ENCODE peak calls at places on chromosome 20, in ten cellular contexts. U, B, X, T, A, C, I, F, L and E are unnamed samples.

GRCh38 chr20:7843613-7844012 is 96.6 kb downstream of the HAO1 start:
- DNase-seq in I (peak; percentile 91), C (peak; percentile 54), X (no peak), T (no peak), F (no peak), L (no peak), U (no peak), B (no peak), A (no peak), E (peak; percentile 93)

GRCh38 chr20:4563534-4563933 is 158.2 kb upstream of the PRND start:
- DNase-seq in C (peak; percentile 87), L (peak; percentile 78), A (no peak), X (no peak), T (no peak), U (peak; percentile 64), F (peak; percentile 52), B (peak; percentile 29), I (peak; percentile 90), E (peak; percentile 73)

GRCh38 chr20:57871237-57871632 is 161.4 kb upstream of the PMEPA1 start:
- DNase-seq in C (no peak), A (no peak), I (no peak), T (no peak), F (no peak), X (no peak), L (no peak), B (no peak), U (no peak), E (no peak)

GRCh38 chr20:64103871-64104666 is 3.3 kb downstream of the NPBWR2 start:
- DNase-seq in X (no peak), T (peak; percentile 17), C (no peak), L (no peak), A (no peak), F (no peak), I (no peak), B (no peak), U (no peak), E (no peak)

GRCh38 chr20:21661488-21662055 is 43.9 kb upstream of the PAX1 start:
- DNase-seq in I (no peak), T (no peak), X (no peak), B (no peak), F (no peak), U (no peak), L (no peak), C (no peak), A (no peak), E (no peak)

GRCh38 chr20:21031666-21032065 is 74.5 kb downstream of the LINC00237 start:
- DNase-seq in U (no peak), T (no peak), X (no peak), C (no peak), F (no peak), A (no peak), B (no peak), I (no peak), L (no peak), E (no peak)

GRCh38 chr20:51584116-51584515 is 41.6 kb upstream of the NFATC2 start:
- DNase-seq in C (no peak), A (no peak), U (no peak), T (no peak), X (no peak), L (peak; percentile 74), B (no peak), F (no peak), I (no peak), E (no peak)

GRCh38 chr20:50690562-50690978 is 772 bp downstream of the RIPOR3 start:
- DNase-seq in L (no peak), U (no peak), B (no peak), T (no peak), X (no peak), A (no peak), C (peak; percentile 70), F (no peak), I (no peak), E (no peak)

GRCh38 chr20:17281478-17281877 is 54.6 kb downstream of the PCSK2 start:
- DNase-seq in T (no peak), B (no peak), C (peak; percentile 6), F (peak; percentile 44), U (peak; percentile 67), A (no peak), L (peak; percentile 62), X (peak; percentile 3), I (no peak), E (peak; percentile 61)
- TF ChIP-seq CTCF in T (peak; percentile 9), B (peak; percentile 47), C (peak; percentile 18), F (peak; percentile 55), U (no peak), A (no peak), L (peak; percentile 73), X (no peak), I (peak; percentile 36), E (peak; percentile 23)

GRCh38 chr20:59945175-59945574 is 5.0 kb downstream of the FAM217B start:
- DNase-seq in I (no peak), F (no peak), U (no peak), C (no peak), T (no peak), B (no peak), L (no peak), A (no peak), X (no peak), E (no peak)

GRCh38 chr20:59939879-59940128 is 301 bp downstream of the PPP1R3D start:
- DNase-seq in C (no peak), L (no peak), T (no peak), A (no peak), F (no peak), X (no peak), B (peak; percentile 23), U (no peak), I (peak; percentile 45), E (no peak)

GRCh38 chr20:59940129-59940955 is at the start of the genes FAM217B and PPP1R3D:
- DNase-seq in T (peak; percentile 98), B (peak; percentile 91), I (peak; percentile 99), F (peak; percentile 94), C (peak; percentile 98), L (peak; percentile 96), U (peak; percentile 96), X (peak; percentile 81), A (peak; percentile 79), E (peak; percentile 94)

GRCh38 chr20:59940956-59941294 is 736 bp downstream of the FAM217B start:
- DNase-seq in T (no peak), I (no peak), X (no peak), L (no peak), C (no peak), U (no peak), B (no peak), F (no peak), A (no peak), E (no peak)

GRCh38 chr20:59942245-59942644 is 2.1 kb downstream of the FAM217B start:
- DNase-seq in U (no peak), I (no peak), B (no peak), T (no peak), L (no peak), F (no peak), A (no peak), C (no peak), X (no peak), E (no peak)
- TF ChIP-seq CTCF in U (no peak), I (no peak), B (no peak), T (no peak), L (no peak), F (no peak), A (no peak), C (no peak), X (no peak), E (no peak)

GRCh38 chr20:35502352-35502751 is 27.1 kb downstream of the C20orf173 start:
- DNase-seq in T (no peak), X (no peak), F (peak; percentile 70), B (no peak), A (no peak), C (no peak), L (no peak), U (no peak), I (no peak), E (no peak)

GRCh38 chr20:35496481-35496880 is 33.0 kb downstream of the C20orf173 start:
- DNase-seq in F (no peak), B (no peak), L (no peak), C (no peak), A (no peak), T (no peak), U (no peak), I (no peak), X (no peak), E (no peak)

GRCh38 chr20:35499271-35499670 is 30.2 kb downstream of the C20orf173 start:
- DNase-seq in U (no peak), A (no peak), X (no peak), T (no peak), L (no peak), I (no peak), B (no peak), C (no peak), F (no peak), E (no peak)

GRCh38 chr20:35497320-35497719 is 32.1 kb downstream of the C20orf173 start:
- DNase-seq in L (no peak), X (no peak), I (no peak), F (no peak), A (no peak), B (no peak), T (no peak), C (no peak), U (no peak), E (no peak)

DNA sequence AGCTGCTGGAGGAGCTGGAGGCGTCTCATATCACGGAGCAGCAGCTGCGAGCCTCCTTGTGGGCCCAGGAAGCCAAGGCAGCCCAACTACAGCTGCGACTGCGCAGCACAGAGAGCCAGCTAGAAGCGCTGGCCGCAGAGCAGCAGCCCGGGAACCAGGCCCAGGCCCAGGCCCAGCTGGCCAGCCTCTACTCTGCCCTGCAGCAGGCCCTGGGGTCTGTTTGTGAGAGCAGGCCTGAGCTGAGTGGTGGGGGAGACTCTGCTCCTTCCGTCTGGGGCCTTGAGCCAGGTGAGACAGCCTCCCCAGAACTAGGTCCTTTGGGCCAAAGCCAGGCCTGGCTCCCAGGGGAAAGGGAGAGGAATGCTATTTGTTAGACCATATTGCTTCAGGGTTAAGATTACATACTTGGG is 31.7 kb downstream of the C20orf173 start:
- DNase-seq in X (no peak), I (no peak), B (no peak), U (no peak), C (no peak), T (no peak), L (no peak), F (no peak), A (no peak), E (no peak)
- TF ChIP-seq CTCF in X (no peak), I (no peak), B (no peak), U (no peak), C (no peak), T (no peak), L (no peak), F (no peak), A (no peak), E (no peak)

GRCh38 chr20:38171301-38172010 is 6.4 kb upstream of the TGM2 start:
- DNase-seq in B (no peak), X (no peak), L (no peak), I (peak; percentile 48), C (no peak), U (no peak), T (no peak), A (no peak), F (no peak), E (no peak)

GRCh38 chr20:38173237-38174156 is 8.4 kb upstream of the TGM2 start:
- DNase-seq in U (no peak), L (peak; percentile 98), T (no peak), F (no peak), A (no peak), B (peak; percentile 18), C (peak; percentile 89), X (no peak), I (peak; percentile 95), E (peak; percentile 84)

GRCh38 chr20:38170219-38170902 is 5.3 kb upstream of the TGM2 start:
- DNase-seq in X (no peak), U (no peak), F (no peak), L (no peak), T (no peak), B (no peak), C (peak; percentile 39), I (no peak), A (no peak), E (no peak)

GRCh38 chr20:38170914-38171300 is 5.8 kb upstream of the TGM2 start:
- DNase-seq in F (no peak), A (no peak), T (no peak), X (no peak), I (no peak), L (no peak), U (no peak), B (no peak), C (no peak), E (no peak)

GRCh38 chr20:38172344-38172743 is 7.3 kb upstream of the TGM2 start:
- DNase-seq in T (no peak), I (no peak), L (peak; percentile 56), A (no peak), B (no peak), C (peak; percentile 60), F (no peak), X (no peak), U (no peak), E (no peak)
- TF ChIP-seq CTCF in T (no peak), I (no peak), L (peak; percentile 60), A (no peak), B (no peak), C (peak; percentile 56), F (no peak), X (no peak), U (peak; percentile 46), E (no peak)